ENCODE peak calls at places on chromosomes 3 and 15, in four cellular contexts. X, D, H and U are unnamed samples.

GRCh38 chr3:76131396-76132153 is 346.2 kb upstream of the ZNF717 start:
- DNase-seq in X (no peak), H (no peak), D (no peak), U (no peak)

GRCh38 chr3:149872589-149872988 is 59.6 kb downstream of the RNF13 start:
- DNase-seq in D (no peak), X (no peak), H (no peak), U (no peak)

GRCh38 chr3:172709776-172710708 is 825 bp downstream of the NCEH1 start:
- DNase-seq in D (peak; percentile 44), H (no peak), X (no peak), U (no peak)

GRCh38 chr3:13123266-13123665 is 50.0 kb upstream of the IQSEC1 start:
- DNase-seq in D (no peak), H (no peak), X (no peak), U (no peak)

GRCh38 chr15:88905576-88905975 is 7.6 kb downstream of the MFGE8 start:
- DNase-seq in H (no peak), X (no peak), D (no peak), U (no peak)

GRCh38 chr3:46965151-46965550 is 11.4 kb downstream of the CCDC12 start:
- DNase-seq in X (no peak), D (no peak), H (no peak), U (no peak)

GRCh38 chr3:107987036-107987557 is 103.7 kb downstream of the CD47 start:
- DNase-seq in H (no peak), D (peak; percentile 90), X (peak; percentile 96), U (no peak)

GRCh38 chr3:47850062-47850802 is 47.3 kb downstream of the DHX30 start:
- DNase-seq in H (no peak), D (no peak), X (no peak), U (no peak)

GRCh38 chr15:88450125-88450798 is 16.9 kb downstream of the MRPL46 start:
- DNase-seq in D (peak; percentile 38), H (peak; percentile 65), X (peak; percentile 90), U (peak; percentile 87)

GRCh38 chr15:88218557-88219214 is 37.9 kb downstream of the NTRK3 start:
- DNase-seq in H (no peak), D (no peak), X (no peak), U (no peak)

GRCh38 chr3:45482829-45483228 is 94.5 kb downstream of the LARS2 start:
- DNase-seq in X (no peak), H (no peak), D (no peak), U (no peak)

GRCh38 chr3:53072653-53073552 is 27.0 kb upstream of the SFMBT1 start:
- DNase-seq in D (peak; percentile 81), X (peak; percentile 95), H (peak; percentile 85), U (peak; percentile 93)

GRCh38 chr3:168889666-168890065 is 773.8 kb downstream of the MECOM start:
- DNase-seq in D (no peak), H (no peak), X (no peak), U (no peak)

GRCh38 chr3:125647318-125648014 is 52.2 kb upstream of the OSBPL11 start:
- DNase-seq in D (peak; percentile 78), X (no peak), H (no peak), U (no peak)

GRCh38 chr3:24305795-24306467 is 188.7 kb downstream of the THRB start:
- DNase-seq in D (no peak), H (no peak), X (no peak), U (no peak)

GRCh38 chr15:60718661-60719069 is 239.7 kb upstream of the ICE2 start:
- DNase-seq in H (no peak), X (no peak), D (no peak), U (no peak)

GRCh38 chr3:107981471-107982111 is 109.2 kb downstream of the CD47 start:
- DNase-seq in H (no peak), D (no peak), X (no peak), U (no peak)

GRCh38 chr15:71458089-71458660 is 342.9 kb downstream of the THSD4 start:
- DNase-seq in H (no peak), X (no peak), D (no peak), U (no peak)

GRCh38 chr3:64244011-64244942 is 19.0 kb upstream of the PRICKLE2 start:
- DNase-seq in H (no peak), X (no peak), D (no peak), U (no peak)

GRCh38 chr15:40984963-40985362 is 31.7 kb downstream of the CHAC1 start:
- DNase-seq in H (no peak), D (no peak), X (no peak), U (no peak)

GRCh38 chr3:126125341-126125740 is 41.4 kb upstream of the SLC41A3 start:
- DNase-seq in D (no peak), H (no peak), X (no peak), U (peak; percentile 74)

GRCh38 chr3:43161684-43162512 is 56.0 kb upstream of the POMGNT2 start:
- DNase-seq in X (peak; percentile 88), H (peak; percentile 25), D (no peak), U (peak; percentile 53)

GRCh38 chr3:141491929-141492328 is 5.1 kb downstream of the RASA2 start:
- DNase-seq in X (no peak), D (no peak), H (no peak), U (no peak)

GRCh38 chr3:3109407-3110298 is 521 bp downstream of the IL5RA start:
- DNase-seq in D (no peak), H (no peak), X (peak; percentile 10), U (no peak)

GRCh38 chr15:29383367-29383766 is 113.7 kb upstream of the NSMCE3 start:
- DNase-seq in H (no peak), X (no peak), D (no peak), U (no peak)

DNA sequence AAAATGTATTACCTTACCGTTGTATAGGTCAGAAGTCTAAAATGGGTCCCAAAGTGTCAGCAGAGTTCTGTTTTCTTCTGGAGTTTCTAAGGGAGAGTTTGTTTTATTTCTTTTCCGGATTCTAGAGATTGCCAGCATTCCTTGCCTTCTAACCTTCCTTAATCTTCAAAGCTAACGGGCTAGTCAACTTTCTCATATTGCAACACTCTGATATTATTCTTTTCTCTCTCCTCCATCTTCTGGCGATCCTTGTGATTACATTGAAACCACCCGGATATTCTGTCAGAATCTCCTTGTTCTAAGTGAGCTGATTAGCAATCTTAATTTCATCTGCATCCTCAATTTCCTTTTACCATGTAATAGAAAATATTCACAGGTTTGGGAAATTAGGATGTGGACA is 36.2 kb upstream of the AADACL2 start:
- DNase-seq in X (no peak), D (no peak), H (no peak), U (no peak)
- TF ChIP-seq CTCF in X (no peak), D (no peak), H (no peak), U (no peak)

GRCh38 chr3:183160616-183161015 is 1.9 kb downstream of the LAMP3 start:
- DNase-seq in D (no peak), X (no peak), H (no peak), U (no peak)

GRCh38 chr3:183158552-183159006 is 4.0 kb downstream of the LAMP3 start:
- DNase-seq in D (no peak), H (peak; percentile 90), X (no peak), U (no peak)

GRCh38 chr3:183161552-183162345 is 785 bp downstream of the LAMP3 start:
- DNase-seq in X (no peak), H (peak; percentile 80), D (no peak), U (no peak)

GRCh38 chr3:183158113-183158512 is 4.4 kb downstream of the LAMP3 start:
- DNase-seq in D (no peak), X (no peak), H (peak; percentile 64), U (no peak)

GRCh38 chr3:183159319-183159718 is 3.2 kb downstream of the LAMP3 start:
- DNase-seq in D (no peak), X (no peak), H (no peak), U (no peak)
- TF ChIP-seq CTCF in D (no peak), X (no peak), H (peak; percentile 42), U (no peak)

GRCh38 chr3:130507746-130508145 is 9.2 kb upstream of the COL6A6 start:
- DNase-seq in D (no peak), X (no peak), H (no peak), U (no peak)

GRCh38 chr3:130508970-130509369 is 8.0 kb upstream of the COL6A6 start:
- DNase-seq in D (no peak), H (no peak), X (no peak), U (no peak)

GRCh38 chr3:130504701-130505100 is 12.3 kb upstream of the COL6A6 start:
- DNase-seq in H (no peak), D (no peak), X (no peak), U (no peak)
- TF ChIP-seq CTCF in H (no peak), D (no peak), X (no peak), U (no peak)

GRCh38 chr15:79977431-79977940 is 6.5 kb upstream of the BCL2A1 start:
- DNase-seq in D (no peak), H (no peak), X (no peak), U (no peak)
- TF ChIP-seq CTCF in D (no peak), H (no peak), X (no peak), U (no peak)

GRCh38 chr15:70400766-70401541 is 303.2 kb upstream of the TLE3 start:
- DNase-seq in D (no peak), X (no peak), H (no peak), U (no peak)
- TF ChIP-seq CTCF in D (no peak), X (no peak), H (no peak), U (no peak)